ENCODE peak calls at places on chromosomes 16 and 17, in six cellular contexts. L is PC-9, R is tibial nerve, I is fibroblast of the aortic adventitia, J is adrenal gland, K is osteoblast. H is an unnamed sample.
A peak's percentile ranks its signal among the peaks of the same experiment; 100 is the strongest.

GRCh38 chr16:79628501-79628975 is 28.0 kb upstream of the MAF start:
- DNase-seq in L (no peak), I (no peak), J (no peak), R (no peak), K (peak; percentile 55), H (no peak)

GRCh38 chr16:7405166-7405565 is 72.5 kb downstream of the RBFOX1 start:
- DNase-seq in I (no peak), K (no peak), L (peak; percentile 6), R (no peak), J (no peak), H (peak; percentile 16)

GRCh38 chr17:20926532-20926931 is 116.3 kb downstream of the USP22 start:
- DNase-seq in J (no peak), I (peak; percentile 55), R (no peak), L (no peak), K (peak; percentile 75), H (no peak)

GRCh38 chr17:81865358-81865732 is 5.0 kb upstream of the P4HB start:
- DNase-seq in L (no peak), K (no peak), J (no peak), R (no peak), I (no peak), H (no peak)

GRCh38 chr17:35011671-35012216 is 31.4 kb downstream of the LIG3 start:
- DNase-seq in J (no peak), K (no peak), R (no peak), I (no peak), L (no peak), H (no peak)

GRCh38 chr16:69494993-69495392 is 70.6 kb downstream of the CYB5B start:
- DNase-seq in I (no peak), L (no peak), R (no peak), K (no peak), J (no peak), H (no peak)

GRCh38 chr17:43701318-43701743 is 39.6 kb upstream of the MEOX1 start:
- DNase-seq in K (peak; percentile 96), I (no peak), R (no peak), L (no peak), J (no peak), H (peak; percentile 98)

GRCh38 chr17:62987136-62987535 is 21.1 kb downstream of the TANC2 start:
- DNase-seq in K (no peak), J (no peak), I (no peak), R (no peak), L (no peak), H (no peak)

GRCh38 chr17:45962221-45962972 is 36.7 kb upstream of the STH start:
- DNase-seq in J (no peak), I (no peak), L (no peak), K (no peak), R (no peak), H (no peak)

GRCh38 chr17:12566281-12567002 is 99.2 kb upstream of the MYOCD start:
- DNase-seq in L (no peak), J (no peak), I (no peak), K (no peak), R (no peak), H (no peak)

GRCh38 chr16:25700547-25700946 is 8.8 kb downstream of the HS3ST4 start:
- DNase-seq in L (no peak), J (no peak), I (no peak), K (no peak), R (no peak), H (no peak)

GRCh38 chr16:67804853-67805542 is 1.4 kb downstream of the RANBP10 start:
- DNase-seq in J (no peak), R (no peak), I (no peak), K (no peak), L (no peak), H (no peak)

GRCh38 chr17:79844869-79845600 is 5.8 kb upstream of the CBX4 start:
- DNase-seq in K (peak; percentile 99), J (no peak), I (peak; percentile 22), R (no peak), L (peak; percentile 51), H (peak; percentile 61)

GRCh38 chr17:13030459-13031305 is 12.9 kb upstream of the ELAC2 start:
- DNase-seq in K (peak; percentile 84), J (no peak), I (peak; percentile 89), L (no peak), R (peak; percentile 77), H (no peak)

GRCh38 chr16:75477680-75478473 is 13.4 kb upstream of the TMEM170A start:
- DNase-seq in K (no peak), R (no peak), I (no peak), L (peak; percentile 45), J (peak; percentile 81), H (no peak)

GRCh38 chr16:49652441-49653175 is 203.3 kb downstream of the ZNF423 start:
- DNase-seq in I (peak; percentile 92), L (no peak), R (peak; percentile 46), J (peak; percentile 26), K (peak; percentile 92), H (no peak)

GRCh38 chr17:43175213-43176118 is 4.5 kb downstream of the NBR1 start:
- DNase-seq in L (no peak), R (no peak), K (peak; percentile 79), J (no peak), I (peak; percentile 88), H (no peak)

GRCh38 chr17:77281904-77282367 is 141.2 kb downstream of the SEC14L1 start:
- DNase-seq in L (peak; percentile 29), R (no peak), K (peak; percentile 45), I (no peak), J (no peak), H (no peak)

GRCh38 chr17:565506-565905 is 149.1 kb downstream of the VPS53 start:
- DNase-seq in J (no peak), K (no peak), L (no peak), I (no peak), R (no peak), H (no peak)

GRCh38 chr17:12545877-12546513 is 119.7 kb upstream of the MYOCD start:
- DNase-seq in L (peak; percentile 7), I (peak; percentile 54), K (no peak), R (peak; percentile 44), J (peak; percentile 18), H (peak; percentile 45)

GRCh38 chr16:2160915-2161551 is 5.5 kb downstream of the TRAF7 start:
- DNase-seq in I (peak; percentile 70), L (no peak), K (peak; percentile 95), R (peak; percentile 58), J (no peak), H (no peak)
- H3K4me3 ChIP-seq in I (peak overlapping the region; percentile 22), L (no peak overlapping the region), K (no peak overlapping the region), R (peak overlapping the region; percentile 9), J (no peak overlapping the region), H (no peak overlapping the region)

GRCh38 chr16:29820730-29821662 is 734 bp downstream of the MVP start:
- DNase-seq in J (peak; percentile 86), K (peak; percentile 89), I (peak; percentile 66), R (no peak), L (peak; percentile 84), H (peak; percentile 61)

GRCh38 chr16:29824589-29825144 is 4.4 kb downstream of the MVP start:
- DNase-seq in K (peak; percentile 92), R (no peak), I (peak; percentile 90), J (peak; percentile 54), L (no peak), H (no peak)

GRCh38 chr16:29821663-29822115 is 1.4 kb downstream of the MVP start:
- DNase-seq in R (no peak), L (peak; percentile 70), I (peak; percentile 84), J (peak; percentile 52), K (peak; percentile 94), H (peak; percentile 89)

GRCh38 chr16:29826342-29826695 is 6.1 kb downstream of the MVP start:
- DNase-seq in J (no peak), K (no peak), L (no peak), I (no peak), R (no peak), H (no peak)

GRCh38 chr16:29825145-29826044 is 5.1 kb downstream of the MVP start:
- DNase-seq in J (peak; percentile 82), I (peak; percentile 93), R (no peak), L (peak; percentile 66), K (peak; percentile 94), H (peak; percentile 97)
- H3K4me3 ChIP-seq in J (no peak overlapping the region), I (peak overlapping the region; percentile 56), R (no peak overlapping the region), L (no peak overlapping the region), K (peak overlapping the region; percentile 46), H (peak overlapping the region; percentile 26)

GRCh38 chr17:61420128-61420527 is 20.5 kb downstream of the TBX2 start:
- DNase-seq in J (no peak), L (no peak), K (no peak), R (no peak), I (no peak), H (no peak)

GRCh38 chr17:61421460-61421859 is 21.8 kb downstream of the TBX2 start:
- DNase-seq in J (no peak), R (no peak), K (peak; percentile 34), L (no peak), I (no peak), H (no peak)

GRCh38 chr17:61420745-61421398 is 21.2 kb downstream of the TBX2 start:
- DNase-seq in I (no peak), J (no peak), L (no peak), K (no peak), R (no peak), H (no peak)

GRCh38 chr17:61418433-61418832 is 18.8 kb downstream of the TBX2 start:
- DNase-seq in R (no peak), L (no peak), K (no peak), I (no peak), J (no peak), H (no peak)

GRCh38 chr17:61419496-61420046 is 19.9 kb downstream of the TBX2 start:
- DNase-seq in L (no peak), I (no peak), K (no peak), J (no peak), R (no peak), H (no peak)
- H3K4me3 ChIP-seq in L (no peak overlapping the region), I (no peak overlapping the region), K (no peak overlapping the region), J (no peak overlapping the region), R (no peak overlapping the region), H (no peak overlapping the region)

DNA sequence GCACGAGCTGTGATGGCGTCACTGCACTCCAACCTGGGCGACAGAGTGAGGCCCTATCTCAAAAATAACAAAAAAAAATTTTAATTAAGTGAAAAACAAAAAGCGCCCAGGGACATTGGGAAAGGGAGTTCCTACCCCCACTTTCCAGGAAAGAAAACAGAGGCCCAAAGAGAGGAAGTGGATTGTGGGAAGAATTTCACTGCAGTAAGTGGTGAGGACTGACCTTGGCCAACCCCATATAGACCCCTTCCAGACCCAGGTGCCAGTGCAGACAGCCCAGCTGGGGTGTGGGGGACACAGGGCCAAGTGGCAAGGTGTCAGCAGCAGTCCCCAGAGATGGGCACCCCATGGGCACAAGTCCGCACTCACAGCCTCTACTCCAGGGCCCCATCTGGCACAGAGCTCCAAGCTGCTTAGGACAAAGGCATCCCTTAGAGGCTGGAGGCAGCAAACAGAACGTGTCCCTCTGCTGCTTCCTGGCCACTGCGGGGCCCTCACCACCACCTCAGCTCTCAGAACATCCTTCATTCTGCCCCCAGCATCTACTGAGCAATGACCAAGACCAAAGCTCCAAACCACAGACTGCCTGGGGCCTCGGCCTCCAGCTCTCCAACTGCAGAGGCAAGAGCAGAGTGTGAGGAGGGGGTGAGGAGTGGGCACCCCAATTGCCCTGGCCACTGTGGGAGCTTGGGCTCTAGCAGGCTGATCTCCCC is 29.2 kb upstream of the KRT17 start:
- DNase-seq in J (no peak), K (peak; percentile 77), I (no peak), L (no peak), R (no peak), H (no peak)
- H3K4me3 ChIP-seq in J (no peak overlapping the region), K (no peak overlapping the region), I (no peak overlapping the region), L (no peak overlapping the region), R (no peak overlapping the region), H (no peak overlapping the region)

GRCh38 chr16:4612474-4612931 is 2.2 kb downstream of the UBALD1 start:
- DNase-seq in J (no peak), K (peak; percentile 88), I (no peak), R (no peak), L (no peak), H (no peak)
- H3K4me3 ChIP-seq in J (no peak overlapping the region), K (no peak overlapping the region), I (peak overlapping the region; percentile 83), R (no peak overlapping the region), L (peak overlapping the region; percentile 87), H (no peak overlapping the region)